ENCODE peak calls at places on chromosomes 11 and 22, in five cellular contexts. One of them, this sample, is unnamed.

GRCh38 chr11:33665666-33666065 is 35.0 kb downstream of the C11orf91 start:
- DNase-seq in cardiac muscle cell: no peak
- DNase-seq in upper lobe of right lung: no peak
- DNase-seq in AG10803: no peak
- DNase-seq in right atrium auricular region: peak
- DNase-seq in this sample: no peak

GRCh38 chr11:71311176-71311925 is 59.0 kb upstream of the SHANK2 start:
- DNase-seq in cardiac muscle cell: no peak
- DNase-seq in upper lobe of right lung: peak
- DNase-seq in AG10803: no peak
- DNase-seq in right atrium auricular region: peak
- DNase-seq in this sample: no peak

GRCh38 chr11:106585061-106585460 is 433.2 kb downstream of the GUCY1A2 start:
- DNase-seq in cardiac muscle cell: peak
- DNase-seq in upper lobe of right lung: no peak
- DNase-seq in AG10803: peak
- DNase-seq in right atrium auricular region: no peak
- DNase-seq in this sample: peak

GRCh38 chr11:105357764-105358163 is 218.2 kb upstream of the CARD18 start:
- DNase-seq in cardiac muscle cell: peak
- DNase-seq in upper lobe of right lung: no peak
- DNase-seq in AG10803: peak
- DNase-seq in right atrium auricular region: no peak
- DNase-seq in this sample: no peak

GRCh38 chr11:43880640-43881159 is at the start of gene ALKBH3:
- DNase-seq in cardiac muscle cell: peak
- DNase-seq in upper lobe of right lung: peak
- DNase-seq in AG10803: peak
- DNase-seq in right atrium auricular region: peak
- DNase-seq in this sample: peak

GRCh38 chr11:86374586-86374985 is at the start of gene CCDC81:
- DNase-seq in cardiac muscle cell: peak
- DNase-seq in upper lobe of right lung: no peak
- DNase-seq in AG10803: no peak
- DNase-seq in right atrium auricular region: no peak
- DNase-seq in this sample: no peak

GRCh38 chr11:100823360-100823759 is 136.3 kb downstream of the ARHGAP42 start:
- DNase-seq in cardiac muscle cell: peak
- DNase-seq in upper lobe of right lung: no peak
- DNase-seq in AG10803: peak
- DNase-seq in right atrium auricular region: no peak
- DNase-seq in this sample: peak

GRCh38 chr11:73914284-73914683 is 36.5 kb upstream of the DNAJB13 start:
- DNase-seq in cardiac muscle cell: no peak
- DNase-seq in upper lobe of right lung: no peak
- DNase-seq in AG10803: no peak
- DNase-seq in right atrium auricular region: no peak
- DNase-seq in this sample: no peak

GRCh38 chr22:44154431-44154942 is 26.2 kb upstream of the PARVG start:
- DNase-seq in cardiac muscle cell: peak
- DNase-seq in upper lobe of right lung: no peak
- DNase-seq in AG10803: peak
- DNase-seq in right atrium auricular region: no peak
- DNase-seq in this sample: no peak

GRCh38 chr11:45876401-45876800 is 9.1 kb upstream of the MAPK8IP1 start:
- DNase-seq in cardiac muscle cell: no peak
- DNase-seq in upper lobe of right lung: no peak
- DNase-seq in AG10803: no peak
- DNase-seq in right atrium auricular region: no peak
- DNase-seq in this sample: no peak

GRCh38 chr22:24359452-24360120 is 67.8 kb upstream of the ADORA2A start:
- DNase-seq in cardiac muscle cell: peak
- DNase-seq in upper lobe of right lung: no peak
- DNase-seq in AG10803: no peak
- DNase-seq in right atrium auricular region: no peak
- DNase-seq in this sample: no peak

GRCh38 chr22:50298937-50299656 is 8.3 kb downstream of the PLXNB2 start:
- DNase-seq in cardiac muscle cell: no peak
- DNase-seq in upper lobe of right lung: no peak
- DNase-seq in AG10803: peak
- DNase-seq in right atrium auricular region: no peak
- DNase-seq in this sample: no peak

GRCh38 chr11:112345166-112345565 is 84.5 kb upstream of the PLET1 start:
- DNase-seq in cardiac muscle cell: no peak
- DNase-seq in upper lobe of right lung: no peak
- DNase-seq in AG10803: no peak
- DNase-seq in right atrium auricular region: no peak
- DNase-seq in this sample: no peak

GRCh38 chr11:57278721-57279095 is 41.7 kb upstream of the APLNR start:
- DNase-seq in cardiac muscle cell: peak
- DNase-seq in upper lobe of right lung: no peak
- DNase-seq in AG10803: no peak
- DNase-seq in right atrium auricular region: no peak
- DNase-seq in this sample: no peak

GRCh38 chr11:76903325-76903724 is 42.6 kb downstream of the ACER3 start:
- DNase-seq in cardiac muscle cell: no peak
- DNase-seq in upper lobe of right lung: no peak
- DNase-seq in AG10803: no peak
- DNase-seq in right atrium auricular region: no peak
- DNase-seq in this sample: no peak

GRCh38 chr22:48888466-48889208 is 939.0 kb downstream of the BRD1 start:
- DNase-seq in cardiac muscle cell: no peak
- DNase-seq in upper lobe of right lung: peak
- DNase-seq in AG10803: no peak
- DNase-seq in right atrium auricular region: no peak
- DNase-seq in this sample: no peak

GRCh38 chr11:72430743-72431570 is 3.4 kb downstream of the CLPB start:
- DNase-seq in cardiac muscle cell: peak
- DNase-seq in upper lobe of right lung: no peak
- DNase-seq in AG10803: peak
- DNase-seq in right atrium auricular region: no peak
- DNase-seq in this sample: no peak

GRCh38 chr11:114236829-114237228 is 59.4 kb upstream of the NNMT start:
- DNase-seq in cardiac muscle cell: peak
- DNase-seq in upper lobe of right lung: no peak
- DNase-seq in AG10803: no peak
- DNase-seq in right atrium auricular region: no peak
- DNase-seq in this sample: no peak

GRCh38 chr11:115630109-115630700 is 126.0 kb upstream of the CADM1 start:
- DNase-seq in cardiac muscle cell: no peak
- DNase-seq in upper lobe of right lung: no peak
- DNase-seq in AG10803: no peak
- DNase-seq in right atrium auricular region: no peak
- DNase-seq in this sample: no peak

GRCh38 chr11:133082453-133082781 is 449.9 kb downstream of the OPCML start:
- DNase-seq in cardiac muscle cell: peak
- DNase-seq in upper lobe of right lung: no peak
- DNase-seq in AG10803: no peak
- DNase-seq in right atrium auricular region: no peak
- DNase-seq in this sample: no peak

GRCh38 chr11:63229815-63230214 is 13.6 kb downstream of the SLC22A25 start:
- DNase-seq in cardiac muscle cell: no peak
- DNase-seq in upper lobe of right lung: no peak
- DNase-seq in AG10803: no peak
- DNase-seq in right atrium auricular region: no peak
- DNase-seq in this sample: no peak

GRCh38 chr11:92306966-92307504 is 82.4 kb downstream of the FAT3 start:
- DNase-seq in cardiac muscle cell: no peak
- DNase-seq in upper lobe of right lung: no peak
- DNase-seq in AG10803: no peak
- DNase-seq in right atrium auricular region: no peak
- DNase-seq in this sample: no peak

DNA sequence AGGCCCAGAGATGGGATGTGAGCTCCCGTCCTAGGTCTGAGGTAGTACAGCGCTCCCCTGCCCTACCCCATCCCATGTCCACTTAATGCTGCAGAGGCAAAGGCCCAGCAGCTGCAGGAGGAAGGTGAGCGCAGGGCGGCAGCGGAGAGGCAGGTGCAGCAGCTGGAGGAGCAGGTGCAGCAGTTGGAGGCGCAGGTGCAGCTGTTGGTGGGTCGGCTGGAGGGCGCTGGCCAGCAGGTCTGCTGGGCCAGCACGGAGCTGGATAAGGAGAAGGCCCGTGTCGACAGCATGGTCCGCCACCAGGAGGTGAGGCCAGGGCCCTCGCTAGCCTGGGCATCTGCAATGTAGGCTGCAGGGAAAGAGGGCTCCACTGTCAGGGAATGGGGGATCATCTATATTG is 15.2 kb downstream of the CCDC157 start:
- DNase-seq in cardiac muscle cell: no peak
- DNase-seq in upper lobe of right lung: no peak
- DNase-seq in AG10803: no peak
- DNase-seq in right atrium auricular region: no peak
- DNase-seq in this sample: no peak
- TF ChIP-seq CTCF in cardiac muscle cell: no peak
- TF ChIP-seq CTCF in upper lobe of right lung: no peak
- TF ChIP-seq CTCF in AG10803: no peak
- TF ChIP-seq CTCF in right atrium auricular region: no peak
- TF ChIP-seq CTCF in this sample: no peak

GRCh38 chr11:65525659-65526480 is 987 bp downstream of the SCYL1 start:
- DNase-seq in cardiac muscle cell: no peak
- DNase-seq in upper lobe of right lung: peak
- DNase-seq in AG10803: no peak
- DNase-seq in right atrium auricular region: no peak
- DNase-seq in this sample: no peak
- TF ChIP-seq CTCF in cardiac muscle cell: no peak
- TF ChIP-seq CTCF in upper lobe of right lung: no peak
- TF ChIP-seq CTCF in AG10803: no peak
- TF ChIP-seq CTCF in right atrium auricular region: no peak
- TF ChIP-seq CTCF in this sample: no peak

GRCh38 chr11:11841605-11842425 is at the start of gene USP47:
- DNase-seq in cardiac muscle cell: peak
- DNase-seq in upper lobe of right lung: peak
- DNase-seq in AG10803: peak
- DNase-seq in right atrium auricular region: peak
- DNase-seq in this sample: no peak
- TF ChIP-seq CTCF in cardiac muscle cell: peak
- TF ChIP-seq CTCF in upper lobe of right lung: peak
- TF ChIP-seq CTCF in AG10803: peak
- TF ChIP-seq CTCF in right atrium auricular region: peak
- TF ChIP-seq CTCF in this sample: peak

GRCh38 chr11:88543902-88544655 is 206.5 kb upstream of the CTSC start:
- DNase-seq in cardiac muscle cell: peak
- DNase-seq in upper lobe of right lung: peak
- DNase-seq in AG10803: peak
- DNase-seq in right atrium auricular region: peak
- DNase-seq in this sample: peak

GRCh38 chr11:88544656-88545280 is 207.2 kb upstream of the CTSC start:
- DNase-seq in cardiac muscle cell: no peak
- DNase-seq in upper lobe of right lung: no peak
- DNase-seq in AG10803: peak
- DNase-seq in right atrium auricular region: no peak
- DNase-seq in this sample: no peak
- TF ChIP-seq CTCF in cardiac muscle cell: no peak
- TF ChIP-seq CTCF in upper lobe of right lung: no peak
- TF ChIP-seq CTCF in AG10803: no peak
- TF ChIP-seq CTCF in right atrium auricular region: peak
- TF ChIP-seq CTCF in this sample: no peak

GRCh38 chr22:43053176-43053575 is 36.0 kb downstream of the TTLL1 start:
- DNase-seq in cardiac muscle cell: no peak
- DNase-seq in upper lobe of right lung: no peak
- DNase-seq in AG10803: no peak
- DNase-seq in right atrium auricular region: no peak
- DNase-seq in this sample: no peak
- TF ChIP-seq CTCF in cardiac muscle cell: peak
- TF ChIP-seq CTCF in upper lobe of right lung: no peak
- TF ChIP-seq CTCF in AG10803: peak
- TF ChIP-seq CTCF in right atrium auricular region: no peak
- TF ChIP-seq CTCF in this sample: no peak

DNA sequence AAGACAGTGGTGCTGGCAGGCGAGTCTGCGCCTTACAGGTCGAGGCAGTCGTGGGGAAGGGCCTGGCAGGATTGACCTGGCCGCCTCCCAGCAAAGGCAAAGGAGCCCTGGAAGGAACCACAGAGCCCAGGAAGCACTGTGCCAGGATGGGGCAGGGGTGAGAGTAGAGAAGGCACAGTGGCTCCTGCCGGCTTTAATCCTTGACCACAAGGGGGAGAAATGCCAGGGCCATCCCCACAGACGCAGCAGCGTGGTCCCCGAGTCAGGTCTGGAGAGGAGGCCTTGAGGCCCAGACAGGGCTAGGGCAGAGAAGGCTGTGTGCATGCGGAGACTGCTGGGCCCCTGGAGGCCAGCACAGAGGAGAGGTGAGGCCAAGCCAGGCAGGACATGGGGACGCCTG is 9.9 kb upstream of the NDUFS8 start:
- DNase-seq in cardiac muscle cell: peak
- DNase-seq in upper lobe of right lung: no peak
- DNase-seq in AG10803: no peak
- DNase-seq in right atrium auricular region: no peak
- DNase-seq in this sample: no peak
- TF ChIP-seq CTCF in cardiac muscle cell: peak
- TF ChIP-seq CTCF in upper lobe of right lung: peak
- TF ChIP-seq CTCF in AG10803: peak
- TF ChIP-seq CTCF in right atrium auricular region: peak
- TF ChIP-seq CTCF in this sample: peak

GRCh38 chr22:17436382-17436951 is 67.2 kb downstream of the CECR2 start:
- DNase-seq in cardiac muscle cell: peak
- DNase-seq in upper lobe of right lung: no peak
- DNase-seq in AG10803: no peak
- DNase-seq in right atrium auricular region: no peak
- DNase-seq in this sample: no peak
- TF ChIP-seq CTCF in cardiac muscle cell: peak
- TF ChIP-seq CTCF in upper lobe of right lung: no peak
- TF ChIP-seq CTCF in AG10803: no peak
- TF ChIP-seq CTCF in right atrium auricular region: peak
- TF ChIP-seq CTCF in this sample: no peak

GRCh38 chr11:3164540-3165151 is 464 bp downstream of the OSBPL5 start:
- DNase-seq in cardiac muscle cell: no peak
- DNase-seq in upper lobe of right lung: peak
- DNase-seq in AG10803: no peak
- DNase-seq in right atrium auricular region: no peak
- DNase-seq in this sample: no peak

GRCh38 chr11:3162410-3163240 is 2.5 kb downstream of the OSBPL5 start:
- DNase-seq in cardiac muscle cell: no peak
- DNase-seq in upper lobe of right lung: peak
- DNase-seq in AG10803: no peak
- DNase-seq in right atrium auricular region: no peak
- DNase-seq in this sample: no peak

GRCh38 chr11:3161720-3162409 is 3.2 kb downstream of the OSBPL5 start:
- DNase-seq in cardiac muscle cell: no peak
- DNase-seq in upper lobe of right lung: peak
- DNase-seq in AG10803: no peak
- DNase-seq in right atrium auricular region: no peak
- DNase-seq in this sample: no peak

GRCh38 chr11:3164138-3164539 is 971 bp downstream of the OSBPL5 start:
- DNase-seq in cardiac muscle cell: no peak
- DNase-seq in upper lobe of right lung: no peak
- DNase-seq in AG10803: no peak
- DNase-seq in right atrium auricular region: no peak
- DNase-seq in this sample: no peak

GRCh38 chr11:3163241-3163981 is 1.7 kb downstream of the OSBPL5 start:
- DNase-seq in cardiac muscle cell: no peak
- DNase-seq in upper lobe of right lung: peak
- DNase-seq in AG10803: no peak
- DNase-seq in right atrium auricular region: no peak
- DNase-seq in this sample: no peak
- TF ChIP-seq CTCF in cardiac muscle cell: no peak
- TF ChIP-seq CTCF in upper lobe of right lung: no peak
- TF ChIP-seq CTCF in AG10803: no peak
- TF ChIP-seq CTCF in right atrium auricular region: no peak
- TF ChIP-seq CTCF in this sample: no peak

This sample was measured in AG09319.